ENCODE peak calls at places on chromosomes 2 and 18, in eight cellular contexts. O is fibroblast of lung, I is cardiac muscle cell, A is HepG2, C is upper lobe of left lung, F is GM23248, R is K562, V is Peyer's patch. G is an unnamed sample.

GRCh38 chr2:233857511-233858118 is 3.3 kb upstream of the HJURP start:
- DNase-seq in O (no peak), I (peak), A (no peak), C (peak), F (peak), R (peak), V (peak), G (peak)

GRCh38 chr18:69817335-69817935 is 130.2 kb downstream of the CD226 start:
- DNase-seq in O (peak), I (no peak), A (no peak), C (no peak), F (peak), R (no peak), V (no peak), G (peak)

GRCh38 chr18:32998285-32998684 is 225.5 kb upstream of the KLHL14 start:
- DNase-seq in O (no peak), I (no peak), A (no peak), C (no peak), F (no peak), R (no peak), V (no peak), G (no peak)

GRCh38 chr18:13389491-13390131 is 171.1 kb downstream of the LDLRAD4 start:
- DNase-seq in O (no peak), I (no peak), A (no peak), C (no peak), F (no peak), R (no peak), V (no peak), G (no peak)

GRCh38 chr18:21820035-21820810 is 79.6 kb downstream of the MIB1 start:
- DNase-seq in O (peak), I (peak), A (peak), C (no peak), F (peak), R (peak), V (no peak), G (peak)

GRCh38 chr2:19611491-19612332 is 253.3 kb upstream of the OSR1 start:
- DNase-seq in O (peak), I (no peak), A (peak), C (no peak), F (peak), R (no peak), V (peak), G (no peak)

GRCh38 chr2:197920088-197920487 is 115.7 kb downstream of the PLCL1 start:
- DNase-seq in O (no peak), I (no peak), A (no peak), C (no peak), F (no peak), R (no peak), V (no peak), G (no peak)

GRCh38 chr2:14778015-14778414 is 145.5 kb downstream of the LRATD1 start:
- DNase-seq in O (peak), I (no peak), A (no peak), C (no peak), F (peak), R (no peak), V (no peak), G (no peak)

GRCh38 chr2:239855863-239856587 is 169.1 kb downstream of the NDUFA10 start:
- DNase-seq in O (no peak), I (no peak), A (no peak), C (no peak), F (no peak), R (no peak), V (peak), G (no peak)

GRCh38 chr18:74284501-74285004 is 7.2 kb downstream of the CYB5A start:
- DNase-seq in O (peak), I (peak), A (no peak), C (no peak), F (no peak), R (no peak), V (no peak), G (no peak)

GRCh38 chr2:24231461-24231881 is 56.6 kb downstream of the FAM228A start:
- DNase-seq in O (no peak), I (no peak), A (no peak), C (no peak), F (peak), R (no peak), V (no peak), G (no peak)

GRCh38 chr2:85106489-85107180 is 26.6 kb upstream of the TCF7L1 start:
- DNase-seq in O (peak), I (no peak), A (no peak), C (no peak), F (peak), R (no peak), V (no peak), G (peak)

DNA sequence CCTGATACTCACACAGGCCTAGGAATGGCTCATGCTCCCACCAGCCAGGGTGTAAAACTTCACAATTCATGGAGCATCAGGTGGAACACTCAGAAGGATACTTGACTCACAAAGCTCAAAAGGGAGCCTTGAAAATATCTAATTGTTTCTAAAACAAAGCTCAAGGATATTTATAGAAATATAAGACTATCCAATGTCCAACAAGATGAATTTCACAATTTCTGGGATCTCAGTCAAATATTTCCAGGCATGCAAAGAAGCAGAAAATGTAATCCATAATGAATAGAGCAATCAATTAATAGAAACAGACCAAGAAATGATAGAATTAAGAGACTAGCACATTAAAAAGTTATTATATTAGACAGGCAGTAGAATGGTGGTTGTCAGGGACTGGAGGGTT is 189.8 kb upstream of the PIEZO2 start:
- DNase-seq in O (peak), I (no peak), A (no peak), C (no peak), F (peak), R (no peak), V (no peak), G (no peak)
- H3K27ac ChIP-seq in O (no peak), I (no peak), A (no peak), C (no peak), F (no peak), R (no peak), V (no peak), G (no peak)

GRCh38 chr18:57809190-57809589 is 6.1 kb upstream of the ATP8B1 start:
- DNase-seq in O (no peak), I (no peak), A (no peak), C (no peak), F (no peak), R (no peak), V (no peak), G (no peak)

GRCh38 chr18:57805117-57805516 is 2.0 kb upstream of the ATP8B1 start:
- DNase-seq in O (no peak), I (no peak), A (no peak), C (no peak), F (no peak), R (no peak), V (peak), G (no peak)

GRCh38 chr18:57806891-57807280 is 3.8 kb upstream of the ATP8B1 start:
- DNase-seq in O (peak), I (no peak), A (no peak), C (no peak), F (peak), R (no peak), V (peak), G (peak)

GRCh38 chr18:57806201-57806890 is 3.2 kb upstream of the ATP8B1 start:
- DNase-seq in O (no peak), I (no peak), A (no peak), C (no peak), F (no peak), R (no peak), V (peak), G (no peak)

GRCh38 chr18:57807336-57808117 is 4.4 kb upstream of the ATP8B1 start:
- DNase-seq in O (peak), I (no peak), A (no peak), C (no peak), F (peak), R (no peak), V (peak), G (peak)
- H3K27ac ChIP-seq in O (peak), I (no peak), A (no peak), C (peak), F (peak), R (no peak), V (no peak), G (peak)

GRCh38 chr2:175855794-175856453 is 146.1 kb downstream of the LNPK start:
- DNase-seq in O (peak), I (peak), A (no peak), C (no peak), F (peak), R (no peak), V (no peak), G (no peak)

GRCh38 chr2:175855236-175855635 is 146.8 kb downstream of the LNPK start:
- DNase-seq in O (no peak), I (no peak), A (no peak), C (no peak), F (no peak), R (no peak), V (no peak), G (no peak)

GRCh38 chr2:175854665-175855064 is 147.4 kb downstream of the LNPK start:
- DNase-seq in O (peak), I (no peak), A (no peak), C (no peak), F (no peak), R (no peak), V (no peak), G (no peak)

GRCh38 chr2:175854149-175854548 is 147.9 kb downstream of the LNPK start:
- DNase-seq in O (no peak), I (no peak), A (no peak), C (no peak), F (no peak), R (no peak), V (no peak), G (no peak)

GRCh38 chr2:175853110-175853509 is 149.0 kb downstream of the LNPK start:
- DNase-seq in O (no peak), I (no peak), A (no peak), C (no peak), F (no peak), R (no peak), V (no peak), G (no peak)
- H3K27ac ChIP-seq in O (no peak), I (no peak), A (no peak), C (no peak), F (no peak), R (no peak), V (no peak), G (no peak)

GRCh38 chr18:31683968-31684278 is 458 bp downstream of the B4GALT6 start:
- DNase-seq in O (no peak), I (no peak), A (no peak), C (no peak), F (no peak), R (no peak), V (no peak), G (no peak)
- H3K27ac ChIP-seq in O (no peak), I (no peak), A (no peak), C (peak), F (no peak), R (no peak), V (peak), G (no peak)

G was measured in A673.